ENCODE peak calls at places on chromosomes 5 and 9, in ten cellular contexts. One of them, this sample, is unnamed.

GRCh38 chr9:106467847-106468163 is 395.2 kb upstream of the ZNF462 start:
- DNase-seq in activated T-cell treated with anti-CD3 and anti-CD28 coated beads, Interleukin-2, amount 50 U/mL, for 72 hours: no peak
- DNase-seq in fibroblast of lung: no peak
- DNase-seq in activated naive CD4-positive, alpha-beta T cell: no peak
- DNase-seq in ACHN: no peak
- DNase-seq in right cardiac atrium: no peak
- DNase-seq in H4: no peak
- DNase-seq in stimulated activated naive CD4-positive, alpha-beta T cell: no peak
- DNase-seq in Ammon's horn: no peak
- DNase-seq in T-helper 17 cell: no peak
- DNase-seq in this sample: no peak

GRCh38 chr5:7053528-7054209 is 340.4 kb downstream of the TENT4A start:
- DNase-seq in activated T-cell treated with anti-CD3 and anti-CD28 coated beads, Interleukin-2, amount 50 U/mL, for 72 hours: no peak
- DNase-seq in fibroblast of lung: no peak
- DNase-seq in activated naive CD4-positive, alpha-beta T cell: no peak
- DNase-seq in ACHN: no peak
- DNase-seq in right cardiac atrium: no peak
- DNase-seq in H4: no peak
- DNase-seq in stimulated activated naive CD4-positive, alpha-beta T cell: no peak
- DNase-seq in Ammon's horn: no peak
- DNase-seq in T-helper 17 cell: no peak
- DNase-seq in this sample: no peak

GRCh38 chr5:181160144-181160754 is 12.9 kb downstream of the OR2V2 start:
- DNase-seq in activated T-cell treated with anti-CD3 and anti-CD28 coated beads, Interleukin-2, amount 50 U/mL, for 72 hours: peak; percentile 88
- DNase-seq in fibroblast of lung: peak; percentile 56
- DNase-seq in activated naive CD4-positive, alpha-beta T cell: no peak
- DNase-seq in ACHN: no peak
- DNase-seq in right cardiac atrium: peak; percentile 68
- DNase-seq in H4: peak; percentile 74
- DNase-seq in stimulated activated naive CD4-positive, alpha-beta T cell: peak; percentile 41
- DNase-seq in Ammon's horn: peak; percentile 83
- DNase-seq in T-helper 17 cell: peak; percentile 85
- DNase-seq in this sample: peak; percentile 73

GRCh38 chr5:149732500-149733128 is 2.5 kb downstream of the PPARGC1B start:
- DNase-seq in activated T-cell treated with anti-CD3 and anti-CD28 coated beads, Interleukin-2, amount 50 U/mL, for 72 hours: no peak
- DNase-seq in fibroblast of lung: no peak
- DNase-seq in activated naive CD4-positive, alpha-beta T cell: no peak
- DNase-seq in ACHN: no peak
- DNase-seq in right cardiac atrium: peak; percentile 61
- DNase-seq in H4: no peak
- DNase-seq in stimulated activated naive CD4-positive, alpha-beta T cell: no peak
- DNase-seq in Ammon's horn: no peak
- DNase-seq in T-helper 17 cell: no peak
- DNase-seq in this sample: no peak

GRCh38 chr9:32672478-32672877 is 37.0 kb upstream of the TAF1L start:
- DNase-seq in activated T-cell treated with anti-CD3 and anti-CD28 coated beads, Interleukin-2, amount 50 U/mL, for 72 hours: no peak
- DNase-seq in fibroblast of lung: no peak
- DNase-seq in activated naive CD4-positive, alpha-beta T cell: no peak
- DNase-seq in ACHN: no peak
- DNase-seq in right cardiac atrium: no peak
- DNase-seq in H4: peak; percentile 62
- DNase-seq in stimulated activated naive CD4-positive, alpha-beta T cell: no peak
- DNase-seq in Ammon's horn: no peak
- DNase-seq in T-helper 17 cell: no peak
- DNase-seq in this sample: no peak

GRCh38 chr5:167160388-167160787 is 1131.1 kb upstream of the WWC1 start:
- DNase-seq in activated T-cell treated with anti-CD3 and anti-CD28 coated beads, Interleukin-2, amount 50 U/mL, for 72 hours: no peak
- DNase-seq in fibroblast of lung: no peak
- DNase-seq in activated naive CD4-positive, alpha-beta T cell: no peak
- DNase-seq in ACHN: no peak
- DNase-seq in right cardiac atrium: no peak
- DNase-seq in H4: no peak
- DNase-seq in stimulated activated naive CD4-positive, alpha-beta T cell: no peak
- DNase-seq in Ammon's horn: no peak
- DNase-seq in T-helper 17 cell: no peak
- DNase-seq in this sample: no peak

GRCh38 chr9:86788456-86788855 is 158.8 kb downstream of the GAS1 start:
- DNase-seq in activated T-cell treated with anti-CD3 and anti-CD28 coated beads, Interleukin-2, amount 50 U/mL, for 72 hours: no peak
- DNase-seq in fibroblast of lung: peak; percentile 51
- DNase-seq in activated naive CD4-positive, alpha-beta T cell: no peak
- DNase-seq in ACHN: no peak
- DNase-seq in right cardiac atrium: no peak
- DNase-seq in H4: peak; percentile 72
- DNase-seq in stimulated activated naive CD4-positive, alpha-beta T cell: no peak
- DNase-seq in Ammon's horn: no peak
- DNase-seq in T-helper 17 cell: no peak
- DNase-seq in this sample: no peak

GRCh38 chr9:4365055-4365454 is 65.2 kb upstream of the GLIS3 start:
- DNase-seq in activated T-cell treated with anti-CD3 and anti-CD28 coated beads, Interleukin-2, amount 50 U/mL, for 72 hours: peak; percentile 21
- DNase-seq in fibroblast of lung: no peak
- DNase-seq in activated naive CD4-positive, alpha-beta T cell: no peak
- DNase-seq in ACHN: no peak
- DNase-seq in right cardiac atrium: no peak
- DNase-seq in H4: no peak
- DNase-seq in stimulated activated naive CD4-positive, alpha-beta T cell: no peak
- DNase-seq in Ammon's horn: no peak
- DNase-seq in T-helper 17 cell: no peak
- DNase-seq in this sample: no peak

GRCh38 chr9:109518621-109519335 is 20.7 kb upstream of the PTPN3 start:
- DNase-seq in activated T-cell treated with anti-CD3 and anti-CD28 coated beads, Interleukin-2, amount 50 U/mL, for 72 hours: no peak
- DNase-seq in fibroblast of lung: no peak
- DNase-seq in activated naive CD4-positive, alpha-beta T cell: no peak
- DNase-seq in ACHN: no peak
- DNase-seq in right cardiac atrium: no peak
- DNase-seq in H4: no peak
- DNase-seq in stimulated activated naive CD4-positive, alpha-beta T cell: no peak
- DNase-seq in Ammon's horn: no peak
- DNase-seq in T-helper 17 cell: no peak
- DNase-seq in this sample: no peak

This sample was measured in effector CD8-positive, alpha-beta T cell.